ENCODE peak calls at places on chromosomes 2 and 18, in nine cellular contexts. B is HCT116, O is A549, R is hepatocyte, N is prostate gland, T is brain microvascular endothelial cell, K is ovary, H is pancreas, E is gastrocnemius medialis. J is an unnamed sample.

GRCh38 chr2:69238449-69239031 is 148.5 kb downstream of the GFPT1 start:
- DNase-seq in B (no peak), O (no peak), R (no peak), N (no peak), T (no peak), K (no peak), H (no peak), E (no peak), J (no peak)

GRCh38 chr2:98768765-98769476 is 38.0 kb upstream of the MGAT4A start:
- DNase-seq in B (no peak), O (no peak), R (no peak), N (peak), T (peak), K (no peak), H (peak), E (no peak), J (no peak)

GRCh38 chr2:149152597-149152996 is 114.1 kb downstream of the LYPD6B start:
- DNase-seq in B (no peak), O (no peak), R (no peak), N (no peak), T (no peak), K (no peak), H (no peak), E (no peak), J (no peak)

GRCh38 chr2:116224610-116225009 is 1589.9 kb upstream of the DDX18 start:
- DNase-seq in B (no peak), O (no peak), R (no peak), N (no peak), T (no peak), K (no peak), H (no peak), E (no peak), J (no peak)

GRCh38 chr2:47534179-47534919 is 131.4 kb downstream of the MSH2 start:
- DNase-seq in B (no peak), O (no peak), R (peak), N (no peak), T (peak), K (peak), H (no peak), E (no peak), J (no peak)

GRCh38 chr18:51009071-51009470 is 20.9 kb upstream of the SMAD4 start:
- DNase-seq in B (no peak), O (no peak), R (no peak), N (no peak), T (no peak), K (no peak), H (no peak), E (no peak), J (no peak)

GRCh38 chr2:175180701-175181103 is 808 bp downstream of the ATP5MC3 start:
- DNase-seq in B (no peak), O (peak), R (peak), N (no peak), T (no peak), K (peak), H (peak), E (peak), J (peak)

GRCh38 chr2:35963344-35963743 is 392.2 kb upstream of the CRIM1 start:
- DNase-seq in B (no peak), O (no peak), R (no peak), N (no peak), T (no peak), K (no peak), H (no peak), E (no peak), J (no peak)

GRCh38 chr2:152189622-152190495 is 14.3 kb upstream of the STAM2 start:
- DNase-seq in B (peak), O (peak), R (peak), N (peak), T (peak), K (peak), H (peak), E (no peak), J (no peak)

GRCh38 chr2:160437273-160437672 is 56.3 kb downstream of the RBMS1 start:
- DNase-seq in B (no peak), O (no peak), R (no peak), N (no peak), T (no peak), K (no peak), H (no peak), E (no peak), J (no peak)

GRCh38 chr2:30664761-30665358 is 142.4 kb downstream of the CAPN13 start:
- DNase-seq in B (peak), O (peak), R (peak), N (no peak), T (peak), K (no peak), H (no peak), E (no peak), J (no peak)

GRCh38 chr2:119821266-119821665 is 61.5 kb downstream of the PTPN4 start:
- DNase-seq in B (no peak), O (no peak), R (no peak), N (no peak), T (no peak), K (no peak), H (no peak), E (no peak), J (no peak)

GRCh38 chr2:195092341-195092740 is 564.7 kb upstream of the SLC39A10 start:
- DNase-seq in B (no peak), O (no peak), R (no peak), N (no peak), T (no peak), K (no peak), H (no peak), E (no peak), J (no peak)

GRCh38 chr2:148577845-148578492 is 66.6 kb upstream of the EPC2 start:
- DNase-seq in B (no peak), O (no peak), R (no peak), N (no peak), T (no peak), K (no peak), H (no peak), E (no peak), J (no peak)

GRCh38 chr2:55403177-55403998 is 16.3 kb downstream of the CCDC88A start:
- DNase-seq in B (no peak), O (no peak), R (no peak), N (no peak), T (no peak), K (no peak), H (no peak), E (no peak), J (no peak)

GRCh38 chr2:232323328-232323650 is 55.3 kb upstream of the ALPP start:
- DNase-seq in B (no peak), O (no peak), R (no peak), N (no peak), T (no peak), K (no peak), H (no peak), E (no peak), J (no peak)

GRCh38 chr2:174662859-174663258 is 65.3 kb upstream of the WIPF1 start:
- DNase-seq in B (no peak), O (no peak), R (no peak), N (no peak), T (no peak), K (no peak), H (no peak), E (no peak), J (no peak)

GRCh38 chr2:203625712-203626111 is 80.7 kb upstream of the CD28 start:
- DNase-seq in B (no peak), O (no peak), R (no peak), N (no peak), T (no peak), K (no peak), H (no peak), E (no peak), J (no peak)

GRCh38 chr2:71613953-71614925 is 160.9 kb downstream of the DYSF start:
- DNase-seq in B (no peak), O (no peak), R (no peak), N (no peak), T (no peak), K (no peak), H (no peak), E (no peak), J (peak)

DNA sequence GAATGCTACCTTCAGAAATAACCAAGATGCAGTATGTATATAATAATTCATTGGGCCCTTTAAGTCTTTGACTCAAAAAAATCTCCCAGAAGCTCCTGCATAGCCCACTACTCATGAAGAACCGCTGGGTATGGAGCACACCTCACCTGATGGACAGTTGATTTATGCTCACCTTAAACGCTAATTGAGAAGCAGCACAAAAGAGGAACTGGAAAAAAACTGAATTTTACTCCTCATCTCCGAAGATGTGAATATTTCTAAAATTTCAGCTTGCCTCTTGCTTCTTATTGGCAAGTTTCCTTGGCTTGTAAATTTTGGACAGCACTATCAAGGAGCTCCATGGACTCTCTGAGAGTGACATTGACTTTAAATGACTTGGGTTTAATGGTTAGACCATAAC is 5.5 kb downstream of the CYP1B1 start:
- DNase-seq in B (no peak), O (no peak), R (no peak), N (no peak), T (no peak), K (no peak), H (no peak), E (no peak), J (no peak)
- H3K4me3 ChIP-seq in B (no peak), O (no peak), R (no peak), N (no peak), T (no peak), K (no peak), H (no peak), E (no peak), J (peak)

GRCh38 chr2:199602896-199603482 is 145.2 kb upstream of the SATB2 start:
- DNase-seq in B (no peak), O (no peak), R (no peak), N (no peak), T (no peak), K (no peak), H (no peak), E (no peak), J (no peak)

GRCh38 chr2:199607914-199608313 is 150.2 kb upstream of the SATB2 start:
- DNase-seq in B (no peak), O (no peak), R (no peak), N (no peak), T (no peak), K (no peak), H (no peak), E (no peak), J (no peak)

GRCh38 chr2:199603748-199604291 is 146.1 kb upstream of the SATB2 start:
- DNase-seq in B (no peak), O (no peak), R (no peak), N (no peak), T (no peak), K (no peak), H (no peak), E (no peak), J (peak)

GRCh38 chr2:199606193-199606780 is 148.5 kb upstream of the SATB2 start:
- DNase-seq in B (no peak), O (peak), R (no peak), N (no peak), T (no peak), K (no peak), H (no peak), E (no peak), J (no peak)

DNA sequence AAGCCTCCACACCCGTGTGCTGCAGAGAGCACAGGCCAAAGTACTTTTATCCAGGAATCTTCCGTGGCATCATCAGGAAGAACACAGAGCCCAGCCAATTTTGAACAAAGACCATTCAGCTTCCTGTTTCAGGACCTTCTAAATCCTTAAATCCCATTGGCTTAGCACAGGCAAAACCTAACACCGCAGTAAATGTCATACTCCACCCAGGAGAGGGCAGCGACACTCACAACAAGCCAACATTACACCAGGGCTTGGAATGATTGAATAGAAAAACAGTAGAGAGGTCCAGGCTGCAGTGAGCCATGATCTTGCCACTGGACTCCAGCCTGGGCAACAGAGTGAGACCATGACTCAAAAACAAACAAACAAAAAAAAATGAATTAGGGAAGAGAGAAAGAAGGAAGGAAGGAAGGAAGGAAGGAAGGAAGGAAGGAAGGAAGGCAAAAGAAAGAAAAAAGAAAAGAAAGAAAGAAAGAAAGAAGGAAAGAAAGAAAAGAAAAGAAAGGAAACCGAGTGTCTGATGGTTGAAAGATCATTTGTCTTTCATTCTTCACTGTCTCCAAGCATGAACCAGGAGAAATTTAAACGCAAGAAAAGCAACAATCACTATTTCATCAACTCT is 144.6 kb upstream of the SATB2 start:
- DNase-seq in B (peak), O (peak), R (no peak), N (no peak), T (no peak), K (no peak), H (no peak), E (no peak), J (no peak)
- TF ChIP-seq CTCF in B (no peak), O (no peak), R (peak), N (no peak), T (peak), K (no peak), H (no peak), E (no peak), J (no peak)

GRCh38 chr2:1922402-1923025 is 178.2 kb upstream of the PXDN start:
- DNase-seq in B (no peak), O (no peak), R (no peak), N (no peak), T (no peak), K (no peak), H (no peak), E (no peak), J (no peak)
- H3K27ac ChIP-seq in B (no peak), O (no peak), R (peak), N (no peak), T (no peak), K (no peak), H (no peak), E (no peak), J (no peak)

GRCh38 chr2:218618102-218618860 is 10.6 kb downstream of the PLCD4 start:
- DNase-seq in B (peak), O (no peak), R (no peak), N (no peak), T (no peak), K (no peak), H (no peak), E (no peak), J (no peak)

GRCh38 chr2:218621007-218621406 is 13.3 kb downstream of the PLCD4 start:
- DNase-seq in B (no peak), O (no peak), R (no peak), N (no peak), T (no peak), K (no peak), H (no peak), E (peak), J (no peak)

DNA sequence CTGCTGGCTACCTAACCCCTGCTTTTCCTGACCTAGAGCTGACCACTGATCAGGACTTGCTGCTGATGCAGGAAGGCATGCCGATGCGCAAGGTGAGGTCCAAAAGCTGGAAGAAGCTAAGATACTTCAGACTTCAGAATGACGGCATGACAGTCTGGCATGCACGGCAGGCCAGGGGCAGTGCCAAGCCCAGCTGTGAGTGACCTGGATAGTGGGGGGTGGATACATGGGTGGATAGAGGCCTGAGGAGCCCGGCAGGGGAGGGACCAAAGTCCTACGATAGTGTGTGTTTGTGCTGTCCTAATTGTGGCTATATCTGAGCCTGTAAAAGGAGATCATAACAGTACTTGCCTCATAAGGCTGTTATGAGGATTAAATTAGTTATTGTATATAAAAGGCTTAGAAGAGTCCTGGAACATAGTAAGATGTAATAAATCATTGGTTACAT is 8.2 kb downstream of the PLCD4 start:
- DNase-seq in B (no peak), O (no peak), R (peak), N (no peak), T (no peak), K (no peak), H (no peak), E (no peak), J (no peak)
- H3K4me3 ChIP-seq in B (no peak), O (no peak), R (no peak), N (no peak), T (no peak), K (no peak), H (no peak), E (no peak), J (no peak)

DNA sequence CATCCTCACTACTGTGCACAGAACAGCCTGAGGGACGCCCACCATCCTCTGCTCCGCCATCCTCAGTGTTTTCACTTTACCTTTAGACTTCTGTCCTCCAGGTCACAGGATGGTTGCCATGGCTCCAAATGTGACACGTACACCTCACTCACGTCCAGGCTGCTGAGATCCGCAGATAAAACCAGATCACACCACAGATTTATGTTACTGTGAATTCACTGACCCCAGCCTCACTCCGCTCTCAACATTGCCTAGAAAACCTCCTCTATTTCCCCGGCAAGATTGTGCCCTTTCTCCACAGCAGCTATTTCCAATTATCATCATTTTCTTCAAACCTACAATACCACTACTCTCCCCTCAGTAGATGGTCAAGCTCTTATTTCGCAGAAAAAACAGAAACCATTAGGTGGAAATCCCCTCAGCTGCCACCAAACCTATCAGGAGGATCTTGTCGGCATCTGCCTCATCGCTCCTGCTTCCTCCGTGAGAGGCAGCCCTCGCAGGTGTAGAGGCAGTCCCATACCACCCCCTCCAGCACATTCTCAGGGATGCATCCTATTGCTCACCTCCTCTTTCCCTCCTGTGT is 49.8 kb upstream of the SLC1A4 start:
- DNase-seq in B (no peak), O (no peak), R (no peak), N (no peak), T (no peak), K (no peak), H (no peak), E (no peak), J (no peak)
- TF ChIP-seq CTCF in B (no peak), O (no peak), R (no peak), N (no peak), T (no peak), K (no peak), H (no peak), E (no peak), J (no peak)

GRCh38 chr2:75703617-75704016 is 7.1 kb downstream of the GCFC2 start:
- DNase-seq in B (no peak), O (no peak), R (no peak), N (no peak), T (no peak), K (no peak), H (no peak), E (no peak), J (no peak)
- H3K27ac ChIP-seq in B (no peak), O (no peak), R (no peak), N (no peak), T (no peak), K (no peak), H (no peak), E (no peak), J (no peak)

J was measured in upper lobe of right lung.